ENCODE peak calls at places on chromosomes 2 and 18, in eight cellular contexts. M, X, O, D, H, W, A and F are unnamed samples.

GRCh38 chr2:180698668-180699067 is 281.7 kb upstream of the UBE2E3 start:
- DNase-seq in M (no peak), X (no peak), O (no peak), D (no peak), H (no peak), W (no peak), A (no peak), F (peak; percentile 24)

GRCh38 chr2:238203973-238204683 is 633 bp upstream of the ILKAP start:
- DNase-seq in M (no peak), X (no peak), O (no peak), D (no peak), H (no peak), W (no peak), A (no peak), F (no peak)

GRCh38 chr2:63681896-63682295 is 93.1 kb downstream of the MDH1 start:
- DNase-seq in M (no peak), X (no peak), O (no peak), D (no peak), H (no peak), W (no peak), A (no peak), F (no peak)

GRCh38 chr2:121944072-121944829 is 188.8 kb downstream of the TSN start:
- DNase-seq in M (no peak), X (no peak), O (no peak), D (peak; percentile 17), H (no peak), W (no peak), A (no peak), F (no peak)

GRCh38 chr18:712401-713134 is at the start of gene ENOSF1:
- DNase-seq in M (peak; percentile 69), X (peak; percentile 89), O (peak; percentile 49), D (peak; percentile 85), H (peak; percentile 10), W (peak; percentile 82), A (peak; percentile 66), F (peak; percentile 85)

GRCh38 chr2:95344656-95345055 is 47.5 kb downstream of the KCNIP3 start:
- DNase-seq in M (no peak), X (no peak), O (no peak), D (peak; percentile 3), H (no peak), W (no peak), A (no peak), F (peak; percentile 33)

GRCh38 chr2:221444106-221444505 is 128.0 kb downstream of the EPHA4 start:
- DNase-seq in M (no peak), X (no peak), O (no peak), D (no peak), H (no peak), W (no peak), A (no peak), F (no peak)

GRCh38 chr2:207133862-207134519 is 31.8 kb downstream of the KLF7 start:
- DNase-seq in M (no peak), X (peak; percentile 72), O (no peak), D (peak; percentile 63), H (peak; percentile 67), W (peak; percentile 88), A (no peak), F (no peak)

GRCh38 chr2:38301340-38301968 is 75.6 kb downstream of the ATL2 start:
- DNase-seq in M (no peak), X (no peak), O (peak; percentile 33), D (no peak), H (no peak), W (no peak), A (no peak), F (no peak)

GRCh38 chr2:241033994-241034393 is 35.6 kb downstream of the SNED1 start:
- DNase-seq in M (no peak), X (no peak), O (no peak), D (no peak), H (no peak), W (no peak), A (no peak), F (no peak)

GRCh38 chr2:37833420-37833819 is 91.7 kb upstream of the RMDN2 start:
- DNase-seq in M (no peak), X (no peak), O (no peak), D (no peak), H (no peak), W (no peak), A (peak; percentile 7), F (no peak)

GRCh38 chr2:232328516-232329460 is 49.8 kb upstream of the ALPP start:
- DNase-seq in M (no peak), X (no peak), O (no peak), D (no peak), H (no peak), W (no peak), A (no peak), F (peak; percentile 23)

GRCh38 chr2:58137221-58137620 is 90.6 kb downstream of the VRK2 start:
- DNase-seq in M (no peak), X (no peak), O (no peak), D (no peak), H (no peak), W (no peak), A (no peak), F (no peak)

GRCh38 chr2:239793851-239794250 is 231.3 kb downstream of the NDUFA10 start:
- DNase-seq in M (no peak), X (peak; percentile 1), O (no peak), D (no peak), H (no peak), W (no peak), A (no peak), F (no peak)

GRCh38 chr18:43620936-43621335 is 343.6 kb upstream of the SYT4 start:
- DNase-seq in M (no peak), X (no peak), O (no peak), D (no peak), H (no peak), W (no peak), A (no peak), F (no peak)

GRCh38 chr2:179818546-179818945 is 42.9 kb downstream of the ZNF385B start:
- DNase-seq in M (no peak), X (no peak), O (no peak), D (no peak), H (no peak), W (no peak), A (no peak), F (no peak)

GRCh38 chr18:62758591-62758990 is 43.2 kb downstream of the PHLPP1 start:
- DNase-seq in M (no peak), X (no peak), O (no peak), D (no peak), H (no peak), W (no peak), A (no peak), F (no peak)

GRCh38 chr2:5236308-5236707 is 455.9 kb upstream of the SOX11 start:
- DNase-seq in M (no peak), X (no peak), O (no peak), D (no peak), H (no peak), W (no peak), A (no peak), F (no peak)

GRCh38 chr2:159971365-159972122 is 90.9 kb downstream of the PLA2R1 start:
- DNase-seq in M (no peak), X (no peak), O (no peak), D (no peak), H (no peak), W (no peak), A (no peak), F (no peak)